ENCODE peak calls at places on chromosome 16, in five cellular contexts. One of them, this sample, is unnamed. For H3K4me1, the result is how much of the 10 kb centered on the place peaks cover.

GRCh38 chr16:23857256-23857891 is 21.6 kb downstream of the PRKCB start:
- DNase-seq in upper lobe of left lung: no peak
- DNase-seq in left ventricle myocardium inferior: no peak
- DNase-seq in CD8-positive, alpha-beta T cell: no peak
- DNase-seq in SK-N-SH: no peak
- DNase-seq in this sample: no peak

GRCh38 chr16:66525396-66526180 is 24.3 kb downstream of the TK2 start:
- DNase-seq in upper lobe of left lung: no peak
- DNase-seq in left ventricle myocardium inferior: no peak
- DNase-seq in CD8-positive, alpha-beta T cell: no peak
- DNase-seq in SK-N-SH: no peak
- DNase-seq in this sample: no peak

GRCh38 chr16:14428043-14428442 is 202.0 kb downstream of the PARN start:
- DNase-seq in upper lobe of left lung: no peak
- DNase-seq in left ventricle myocardium inferior: no peak
- DNase-seq in CD8-positive, alpha-beta T cell: no peak
- DNase-seq in SK-N-SH: no peak
- DNase-seq in this sample: no peak

GRCh38 chr16:48959747-48960146 is 321.9 kb downstream of the CBLN1 start:
- DNase-seq in upper lobe of left lung: no peak
- DNase-seq in left ventricle myocardium inferior: no peak
- DNase-seq in CD8-positive, alpha-beta T cell: no peak
- DNase-seq in SK-N-SH: no peak
- DNase-seq in this sample: no peak

GRCh38 chr16:49458656-49459445 is 85.2 kb downstream of the C16orf78 start:
- DNase-seq in upper lobe of left lung: no peak
- DNase-seq in left ventricle myocardium inferior: no peak
- DNase-seq in CD8-positive, alpha-beta T cell: peak
- DNase-seq in SK-N-SH: no peak
- DNase-seq in this sample: no peak

GRCh38 chr16:396199-396598 is 800 bp upstream of the NME4 start:
- DNase-seq in upper lobe of left lung: no peak
- DNase-seq in left ventricle myocardium inferior: no peak
- DNase-seq in CD8-positive, alpha-beta T cell: no peak
- DNase-seq in SK-N-SH: no peak
- DNase-seq in this sample: no peak

GRCh38 chr16:23552171-23552570 is 5.0 kb downstream of the EARS2 start:
- DNase-seq in upper lobe of left lung: no peak
- DNase-seq in left ventricle myocardium inferior: no peak
- DNase-seq in CD8-positive, alpha-beta T cell: no peak
- DNase-seq in SK-N-SH: no peak
- DNase-seq in this sample: no peak

GRCh38 chr16:50210266-50211038 is 55.9 kb upstream of the ADCY7 start:
- DNase-seq in upper lobe of left lung: no peak
- DNase-seq in left ventricle myocardium inferior: peak
- DNase-seq in CD8-positive, alpha-beta T cell: peak
- DNase-seq in SK-N-SH: peak
- DNase-seq in this sample: peak

GRCh38 chr16:48958681-48959080 is 323.0 kb downstream of the CBLN1 start:
- DNase-seq in upper lobe of left lung: peak
- DNase-seq in left ventricle myocardium inferior: no peak
- DNase-seq in CD8-positive, alpha-beta T cell: no peak
- DNase-seq in SK-N-SH: no peak
- DNase-seq in this sample: no peak

DNA sequence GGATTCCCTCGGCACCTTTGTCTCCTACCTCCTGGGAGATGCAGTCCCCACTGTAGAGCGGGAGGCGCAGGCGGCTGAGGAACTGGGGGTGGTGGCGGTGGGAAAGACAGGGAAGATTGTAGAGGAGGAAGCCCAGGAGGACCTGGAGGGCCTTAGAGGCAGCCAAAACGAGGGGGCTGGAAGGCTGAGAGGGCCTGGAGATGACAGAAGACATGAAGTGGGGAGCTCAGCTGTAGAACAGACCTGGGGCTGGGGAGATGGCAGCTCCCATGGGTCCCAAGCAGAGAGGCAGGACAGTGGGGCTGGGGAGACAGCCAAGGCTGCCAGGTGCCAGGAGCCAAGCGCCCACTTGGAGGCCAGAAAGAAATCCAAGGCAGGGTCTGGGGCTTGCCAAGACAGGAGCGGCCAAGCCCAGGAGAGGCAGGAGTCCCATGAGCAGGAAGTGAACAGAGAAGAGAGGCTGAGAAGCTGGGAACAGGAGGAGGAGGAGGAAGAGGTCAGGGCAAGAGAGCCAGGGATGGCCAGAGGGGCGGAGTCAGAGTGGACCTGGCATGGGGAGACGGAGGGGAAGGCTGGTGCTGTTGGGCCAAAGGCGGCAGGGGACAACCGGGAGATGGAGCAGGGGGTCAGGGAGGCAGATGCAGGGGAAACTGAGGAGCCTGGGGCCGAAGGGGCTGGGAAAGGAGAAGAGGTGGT is 803 bp downstream of the APOBR start:
- DNase-seq in upper lobe of left lung: no peak
- DNase-seq in left ventricle myocardium inferior: no peak
- DNase-seq in CD8-positive, alpha-beta T cell: no peak
- DNase-seq in SK-N-SH: no peak
- DNase-seq in this sample: no peak
- H3K27ac ChIP-seq in upper lobe of left lung: peak
- H3K27ac ChIP-seq in left ventricle myocardium inferior: peak
- H3K27ac ChIP-seq in CD8-positive, alpha-beta T cell: peak
- H3K27ac ChIP-seq in SK-N-SH: no peak
- H3K27ac ChIP-seq in this sample: peak

GRCh38 chr16:11252482-11252931 is 3.5 kb downstream of the SOCS1 start:
- DNase-seq in upper lobe of left lung: no peak
- DNase-seq in left ventricle myocardium inferior: no peak
- DNase-seq in CD8-positive, alpha-beta T cell: no peak
- DNase-seq in SK-N-SH: no peak
- DNase-seq in this sample: no peak

GRCh38 chr16:11253009-11253994 is 2.7 kb downstream of the SOCS1 start:
- DNase-seq in upper lobe of left lung: peak
- DNase-seq in left ventricle myocardium inferior: no peak
- DNase-seq in CD8-positive, alpha-beta T cell: peak
- DNase-seq in SK-N-SH: no peak
- DNase-seq in this sample: peak

GRCh38 chr16:11255737-11256656 is at the start of gene SOCS1:
- DNase-seq in upper lobe of left lung: peak
- DNase-seq in left ventricle myocardium inferior: peak
- DNase-seq in CD8-positive, alpha-beta T cell: peak
- DNase-seq in SK-N-SH: peak
- DNase-seq in this sample: peak

GRCh38 chr16:11254913-11255736 is 879 bp downstream of the SOCS1 start:
- DNase-seq in upper lobe of left lung: peak
- DNase-seq in left ventricle myocardium inferior: peak
- DNase-seq in CD8-positive, alpha-beta T cell: peak
- DNase-seq in SK-N-SH: peak
- DNase-seq in this sample: peak

GRCh38 chr16:11253995-11254912 is 1.8 kb downstream of the SOCS1 start:
- DNase-seq in upper lobe of left lung: peak
- DNase-seq in left ventricle myocardium inferior: no peak
- DNase-seq in CD8-positive, alpha-beta T cell: peak
- DNase-seq in SK-N-SH: no peak
- DNase-seq in this sample: no peak
- H3K4me3 ChIP-seq in upper lobe of left lung: peak
- H3K4me3 ChIP-seq in left ventricle myocardium inferior: peak
- H3K4me3 ChIP-seq in CD8-positive, alpha-beta T cell: peak
- H3K4me3 ChIP-seq in SK-N-SH: peak
- H3K4me3 ChIP-seq in this sample: peak

DNA sequence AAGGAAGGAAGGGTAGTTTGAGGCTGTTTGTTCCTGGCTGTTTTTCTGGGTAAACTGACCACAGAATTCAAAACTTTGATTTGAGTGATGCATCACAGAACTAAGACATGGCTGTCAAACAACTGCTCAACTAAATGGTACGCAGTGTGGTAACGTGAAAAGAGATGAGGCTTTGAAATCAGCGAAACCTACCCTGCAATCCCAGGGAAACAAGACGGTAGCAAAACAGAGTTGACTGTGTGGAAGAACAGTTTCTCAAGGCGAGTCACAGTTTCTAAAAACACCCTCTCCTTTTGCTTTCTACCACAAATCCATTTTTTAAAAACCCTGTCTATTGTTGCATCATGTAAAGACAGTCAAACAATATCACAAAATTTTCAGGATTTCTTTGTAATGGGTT is 156.0 kb upstream of the MAF start:
- DNase-seq in upper lobe of left lung: no peak
- DNase-seq in left ventricle myocardium inferior: no peak
- DNase-seq in CD8-positive, alpha-beta T cell: no peak
- DNase-seq in SK-N-SH: no peak
- DNase-seq in this sample: no peak
- H3K4me1 ChIP-seq in upper lobe of left lung: under half
- H3K4me1 ChIP-seq in left ventricle myocardium inferior: under half
- H3K4me1 ChIP-seq in CD8-positive, alpha-beta T cell: under half
- H3K4me1 ChIP-seq in SK-N-SH: under half
- H3K4me1 ChIP-seq in this sample: under half

DNA sequence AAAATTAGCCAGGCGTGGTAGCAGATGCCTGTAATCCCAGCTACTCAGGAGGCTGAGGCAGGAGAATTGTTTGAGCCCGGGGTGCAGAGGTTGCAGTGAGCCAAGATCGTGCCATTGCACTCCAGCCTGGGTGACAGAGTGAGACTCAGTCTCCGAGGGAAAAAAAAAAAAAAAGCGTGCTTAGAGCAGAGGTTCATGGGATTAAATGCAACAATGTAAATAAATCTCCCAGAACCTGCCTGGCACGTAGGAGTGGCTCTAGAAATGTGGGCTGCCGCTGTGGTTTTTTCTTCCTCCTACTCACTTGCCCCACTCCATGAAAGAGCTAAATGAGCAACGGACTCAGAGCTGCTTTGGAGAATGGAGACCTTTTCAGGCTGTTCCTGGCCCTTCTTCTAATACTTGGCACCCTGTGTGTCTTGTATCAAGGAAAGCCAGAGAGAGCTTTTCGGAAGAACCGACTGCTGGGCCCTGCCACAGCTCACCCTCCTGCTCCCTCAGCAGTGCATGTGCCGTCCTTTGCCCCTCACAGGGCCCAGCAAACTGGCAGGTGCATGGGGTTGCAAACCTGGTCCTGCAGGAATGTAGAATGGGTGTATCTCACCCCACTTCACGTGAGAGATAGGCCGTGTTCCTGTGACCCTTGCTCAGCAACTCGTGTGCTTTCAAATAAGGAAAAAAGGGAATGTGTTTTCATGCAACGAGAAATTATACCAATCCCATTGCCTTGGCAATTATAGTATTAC is 52.0 kb downstream of the LDHD start:
- DNase-seq in upper lobe of left lung: no peak
- DNase-seq in left ventricle myocardium inferior: no peak
- DNase-seq in CD8-positive, alpha-beta T cell: peak
- DNase-seq in SK-N-SH: no peak
- DNase-seq in this sample: no peak
- H3K27ac ChIP-seq in upper lobe of left lung: peak
- H3K27ac ChIP-seq in left ventricle myocardium inferior: peak
- H3K27ac ChIP-seq in CD8-positive, alpha-beta T cell: no peak
- H3K27ac ChIP-seq in SK-N-SH: no peak
- H3K27ac ChIP-seq in this sample: peak

DNA sequence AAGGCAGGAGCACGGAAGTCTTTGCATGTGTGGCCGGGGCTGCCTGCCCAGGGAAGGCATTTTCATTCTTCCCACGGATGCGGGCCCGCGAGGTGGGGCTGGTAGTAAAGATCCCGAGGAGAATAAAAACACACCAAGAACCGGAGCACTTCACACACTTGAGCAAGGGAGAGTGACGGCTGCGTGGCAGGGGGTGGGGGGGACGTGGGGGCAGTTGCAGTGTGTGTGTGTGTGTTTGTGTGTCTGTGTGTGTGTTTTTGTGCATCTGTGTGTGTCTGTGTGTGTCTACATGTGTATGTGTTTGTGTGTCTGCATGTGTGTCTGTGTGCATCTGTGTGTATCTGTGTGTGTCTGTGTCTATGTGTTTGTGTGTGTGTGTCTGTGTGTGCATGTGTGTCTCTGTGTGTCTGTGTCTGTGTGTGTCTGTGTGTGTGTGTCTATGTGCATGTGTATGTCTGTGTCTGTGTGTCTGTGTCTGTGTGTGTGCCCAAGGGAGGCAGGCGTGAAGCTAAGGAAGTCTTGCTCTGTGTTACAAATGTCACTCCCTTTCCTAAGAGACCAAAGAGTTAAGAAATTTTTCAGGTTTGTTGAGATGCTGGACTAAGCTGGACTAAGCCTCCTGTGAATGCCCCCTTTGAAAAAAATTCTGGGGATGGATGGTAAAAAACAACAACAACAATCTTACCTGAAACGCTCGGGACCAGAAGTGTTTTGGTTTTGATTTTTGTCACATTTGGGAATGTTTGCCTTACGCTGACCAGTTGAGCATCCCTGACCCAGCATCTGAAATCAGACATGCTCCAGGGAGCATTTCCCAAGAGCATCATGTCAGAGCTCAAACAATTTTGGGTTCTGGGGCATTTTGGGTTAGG is 48.9 kb upstream of the ZNF469 start:
- DNase-seq in upper lobe of left lung: no peak
- DNase-seq in left ventricle myocardium inferior: no peak
- DNase-seq in CD8-positive, alpha-beta T cell: no peak
- DNase-seq in SK-N-SH: no peak
- DNase-seq in this sample: no peak
- H3K4me3 ChIP-seq in upper lobe of left lung: peak
- H3K4me3 ChIP-seq in left ventricle myocardium inferior: no peak
- H3K4me3 ChIP-seq in CD8-positive, alpha-beta T cell: no peak
- H3K4me3 ChIP-seq in SK-N-SH: no peak
- H3K4me3 ChIP-seq in this sample: no peak